ENCODE peak calls at places on chromosome 22, in six cellular contexts. F is mammary epithelial cell, C is DND-41, Y is H9, B is PC-9, T is GM23248. S is an unnamed sample.

GRCh38 chr22:48209473-48210271 is 1447.2 kb downstream of the TBC1D22A start:
- DNase-seq in F (no peak), C (no peak), Y (no peak), T (no peak), B (no peak), S (no peak)

GRCh38 chr22:43825651-43826050 is 13.5 kb upstream of the EFCAB6 start:
- DNase-seq in T (peak; percentile 22), B (no peak), Y (peak; percentile 8), F (no peak), C (no peak), S (no peak)

GRCh38 chr22:44445731-44446130 is 52.3 kb downstream of the RTL6 start:
- DNase-seq in B (peak; percentile 90), Y (peak; percentile 23), T (no peak), F (no peak), C (no peak), S (no peak)

GRCh38 chr22:44181912-44182590 is 1.3 kb downstream of the PARVG start:
- DNase-seq in C (no peak), Y (no peak), B (no peak), F (no peak), T (no peak), S (no peak)

GRCh38 chr22:48574776-48575566 is 1252.7 kb downstream of the BRD1 start:
- DNase-seq in F (peak; percentile 7), T (peak; percentile 42), Y (peak; percentile 82), C (no peak), B (no peak), S (no peak)

GRCh38 chr22:45603631-45604030 is 68.0 kb upstream of the ATXN10 start:
- DNase-seq in Y (no peak), F (no peak), C (no peak), T (peak; percentile 28), B (no peak), S (no peak)

GRCh38 chr22:50048836-50049235 is 9.3 kb downstream of the TTLL8 start:
- DNase-seq in C (no peak), B (no peak), F (no peak), Y (no peak), T (no peak), S (no peak)

GRCh38 chr22:49373801-49374226 is 453.9 kb downstream of the BRD1 start:
- DNase-seq in C (no peak), F (no peak), B (no peak), Y (no peak), T (no peak), S (no peak)

GRCh38 chr22:35231585-35232084 is 25.7 kb upstream of the HMGXB4 start:
- DNase-seq in B (peak; percentile 76), Y (peak; percentile 86), C (peak; percentile 65), T (peak; percentile 64), F (peak; percentile 68), S (peak; percentile 85)

GRCh38 chr22:45318558-45319318 is 9.0 kb downstream of the FAM118A start:
- DNase-seq in Y (no peak), C (peak; percentile 24), F (peak; percentile 23), T (no peak), B (no peak), S (no peak)

GRCh38 chr22:43226368-43226979 is 39.5 kb upstream of the TTLL12 start:
- DNase-seq in F (no peak), C (no peak), B (no peak), Y (peak; percentile 86), T (peak; percentile 50), S (no peak)

GRCh38 chr22:34620832-34621231 is 445.1 kb upstream of the ISX start:
- DNase-seq in C (peak; percentile 40), Y (no peak), B (no peak), T (no peak), F (no peak), S (no peak)

GRCh38 chr22:50087646-50088045 is 2.2 kb upstream of the MOV10L1 start:
- DNase-seq in C (no peak), F (no peak), B (no peak), Y (no peak), T (no peak), S (no peak)

GRCh38 chr22:35674335-35674734 is 26.1 kb downstream of the APOL6 start:
- DNase-seq in F (no peak), Y (no peak), T (no peak), C (no peak), B (no peak), S (no peak)

GRCh38 chr22:25364736-25365241 is 145.3 kb downstream of the CRYBB2 start:
- DNase-seq in B (no peak), C (no peak), F (no peak), Y (no peak), T (no peak), S (no peak)

GRCh38 chr22:30181459-30182353 is 64.9 kb downstream of the LIF start:
- DNase-seq in B (no peak), Y (no peak), F (no peak), T (no peak), C (no peak), S (no peak)

GRCh38 chr22:49872347-49872746 is 18.7 kb downstream of the ZBED4 start:
- DNase-seq in B (no peak), F (no peak), Y (no peak), T (no peak), C (no peak), S (no peak)

GRCh38 chr22:42991010-42991651 is 23.8 kb downstream of the PACSIN2 start:
- DNase-seq in Y (no peak), B (peak; percentile 77), T (peak; percentile 92), C (no peak), F (peak; percentile 76), S (no peak)

GRCh38 chr22:43476341-43476740 is 64.5 kb downstream of the MPPED1 start:
- DNase-seq in B (no peak), T (no peak), F (no peak), C (no peak), Y (peak; percentile 66), S (no peak)

GRCh38 chr22:30605449-30606110 is 1.4 kb upstream of the TCN2 start:
- DNase-seq in Y (peak; percentile 60), T (peak; percentile 68), F (peak; percentile 11), C (no peak), B (no peak), S (peak; percentile 52)

GRCh38 chr22:20576445-20576816 is 69.0 kb downstream of the MED15 start:
- DNase-seq in T (no peak), C (no peak), B (no peak), F (no peak), Y (no peak), S (no peak)

GRCh38 chr22:30266445-30267381 is at the start of gene OSM:
- DNase-seq in B (no peak), F (no peak), Y (no peak), T (no peak), C (peak; percentile 93), S (no peak)

GRCh38 chr22:43478621-43479285 is 66.9 kb downstream of the MPPED1 start:
- DNase-seq in Y (no peak), C (no peak), T (no peak), F (no peak), B (no peak), S (no peak)

GRCh38 chr22:43274595-43275240 is 68.5 kb downstream of the SCUBE1 start:
- DNase-seq in Y (no peak), F (peak; percentile 14), C (no peak), T (no peak), B (no peak), S (no peak)

DNA sequence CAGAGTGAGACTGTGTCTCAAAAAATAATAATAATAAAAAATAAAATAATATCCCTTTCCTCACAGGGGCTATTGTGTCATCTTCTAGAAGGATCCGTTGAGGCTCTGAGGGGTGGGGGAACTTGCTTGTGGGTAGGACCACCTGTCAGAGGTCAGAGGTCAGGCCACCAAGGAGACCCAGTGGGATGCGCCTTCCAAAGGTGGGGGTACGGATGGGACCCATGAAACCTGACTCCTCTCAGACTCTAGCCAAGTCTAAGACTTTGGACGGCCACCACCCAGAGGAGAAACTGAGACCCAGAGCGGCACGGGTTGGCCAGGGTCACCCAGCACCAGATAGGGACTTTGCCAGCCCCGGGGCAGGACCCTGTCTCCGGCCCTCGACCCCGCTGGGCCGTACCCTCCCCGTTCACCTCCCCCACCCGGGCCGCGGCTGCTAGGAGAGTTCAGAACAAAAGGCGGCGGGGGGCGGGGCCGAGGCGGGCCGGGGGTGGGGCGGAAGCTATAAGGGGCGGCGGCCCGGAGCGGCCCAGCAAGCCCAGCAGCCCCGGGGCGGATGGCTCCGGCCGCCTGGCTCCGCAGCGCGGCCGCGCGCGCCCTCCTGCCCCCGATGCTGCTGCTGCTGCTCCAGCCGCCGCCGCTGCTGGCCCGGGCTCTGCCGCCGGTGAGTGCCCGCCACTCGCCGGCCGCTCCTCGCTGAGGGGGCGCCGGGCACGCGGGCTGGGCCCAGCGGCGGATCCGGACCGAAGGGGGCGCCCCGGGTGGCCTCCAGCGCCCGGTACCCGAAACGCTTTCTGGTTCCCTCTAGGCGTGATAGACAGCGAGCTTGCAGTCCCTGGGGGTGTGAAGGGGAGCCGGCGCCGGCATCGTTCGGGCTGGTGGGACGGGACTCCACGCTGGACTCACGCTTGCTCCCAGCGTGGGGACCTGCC is at the start of gene MMP11:
- DNase-seq in T (peak; percentile 70), C (peak; percentile 50), Y (peak; percentile 79), F (no peak), B (no peak), S (no peak)
- H2AFZ ChIP-seq in T (peak within 1 kb of the TSS; percentile 77), C (peak within 1 kb of the TSS; percentile 62), Y (no peak within 1 kb of the TSS), F (peak within 1 kb of the TSS; percentile 61), B (peak within 1 kb of the TSS; percentile 74), S (peak within 1 kb of the TSS; percentile 61)

DNA sequence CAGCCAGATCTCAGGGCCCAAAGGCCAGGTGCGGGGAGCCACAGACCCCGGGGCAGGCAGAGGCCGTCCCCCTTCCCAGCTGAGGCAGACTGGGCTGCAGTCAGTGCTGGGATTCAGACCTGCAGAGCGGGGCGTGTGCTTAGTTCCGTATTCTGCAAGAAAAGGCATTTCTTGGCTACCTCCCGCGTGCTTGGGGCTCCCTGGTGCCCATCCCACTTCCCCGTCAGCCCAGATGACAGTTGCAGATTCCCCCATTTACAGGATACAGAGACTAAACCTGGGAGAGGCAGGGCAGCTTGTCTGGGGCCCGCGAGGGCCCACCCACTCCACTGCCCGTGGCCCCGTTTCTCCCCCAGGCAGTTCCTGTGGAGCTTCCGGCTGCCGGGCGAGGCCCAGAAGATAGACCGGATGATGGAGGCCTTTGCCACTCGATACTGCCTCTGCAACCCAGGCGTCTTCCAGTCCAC is 18.3 kb downstream of the CYTH4 start:
- DNase-seq in Y (no peak), C (peak; percentile 23), F (no peak), T (no peak), B (no peak), S (no peak)
- H3K27ac ChIP-seq in Y (no peak overlapping the region), C (no peak overlapping the region), F (no peak overlapping the region), T (no peak overlapping the region), B (no peak overlapping the region), S (no peak overlapping the region)

GRCh38 chr22:38454011-38454360 is 1.0 kb downstream of the KCNJ4 start:
- DNase-seq in F (no peak), C (no peak), T (no peak), Y (no peak), B (no peak), S (no peak)
- H2AFZ ChIP-seq in F (no peak overlapping the region), C (no peak overlapping the region), T (no peak overlapping the region), Y (no peak overlapping the region), B (no peak overlapping the region), S (no peak overlapping the region)

GRCh38 chr22:26534166-26534855 is 22.0 kb upstream of the TFIP11 start:
- DNase-seq in B (no peak), T (no peak), Y (no peak), C (no peak), F (peak; percentile 44), S (no peak)

GRCh38 chr22:26536762-26537134 is 24.5 kb upstream of the TFIP11 start:
- DNase-seq in C (no peak), T (no peak), B (no peak), F (no peak), Y (no peak), S (no peak)

GRCh38 chr22:26536056-26536761 is 23.9 kb upstream of the TFIP11 start:
- DNase-seq in C (no peak), T (no peak), B (no peak), F (peak; percentile 13), Y (no peak), S (no peak)

GRCh38 chr22:26534874-26535470 is 22.7 kb upstream of the TFIP11 start:
- DNase-seq in B (no peak), F (no peak), C (no peak), Y (no peak), T (no peak), S (no peak)

GRCh38 chr22:26535499-26535898 is 23.2 kb upstream of the TFIP11 start:
- DNase-seq in C (no peak), F (no peak), T (no peak), B (no peak), Y (no peak), S (no peak)
- H3K27ac ChIP-seq in C (no peak overlapping the region), F (no peak overlapping the region), T (no peak overlapping the region), B (no peak overlapping the region), Y (no peak overlapping the region), S (no peak overlapping the region)

S was measured in HCT116.